ENCODE peak calls at places on chromosomes 16 and 17, in six cellular contexts. P, O, Z, F, S and R are unnamed samples.

GRCh38 chr16:68197250-68197649 is 38.7 kb downstream of the ESRP2 start:
- DNase-seq in F (no peak), O (no peak), S (no peak), P (no peak), Z (no peak), R (no peak)

GRCh38 chr16:82083710-82084353 is 48.8 kb downstream of the HSD17B2 start:
- DNase-seq in S (no peak), F (no peak), P (no peak), Z (no peak), O (no peak), R (no peak)

GRCh38 chr16:89210904-89211515 is 6.5 kb upstream of the ZNF778 start:
- DNase-seq in P (no peak), O (no peak), S (no peak), Z (no peak), F (no peak), R (no peak)

GRCh38 chr16:89041571-89042481 is 51.8 kb upstream of the ACSF3 start:
- DNase-seq in F (no peak), P (no peak), S (no peak), Z (no peak), O (no peak), R (no peak)

GRCh38 chr17:56431736-56432135 is 161.8 kb upstream of the NOG start:
- DNase-seq in O (no peak), Z (no peak), P (no peak), S (no peak), F (no peak), R (no peak)

GRCh38 chr16:58409316-58409973 is 17.2 kb downstream of the GINS3 start:
- DNase-seq in S (peak; percentile 65), O (peak; percentile 61), P (no peak), Z (no peak), F (no peak), R (no peak)

GRCh38 chr16:5041604-5042133 is 7.9 kb upstream of the NAGPA start:
- DNase-seq in F (no peak), O (no peak), S (no peak), Z (no peak), P (no peak), R (no peak)

GRCh38 chr16:85980686-85981085 is 81.7 kb downstream of the IRF8 start:
- DNase-seq in P (no peak), Z (no peak), F (no peak), S (no peak), O (no peak), R (no peak)

GRCh38 chr16:80883159-80883642 is 78.8 kb upstream of the CDYL2 start:
- DNase-seq in Z (no peak), O (no peak), S (peak; percentile 66), F (no peak), P (peak; percentile 79), R (no peak)
- TF ChIP-seq EP300 in Z (no peak), O (no peak), S (no peak), F (no peak), P (peak; percentile 24), R (no peak)

GRCh38 chr16:75263291-75263962 is 12.0 kb upstream of the BCAR1 start:
- DNase-seq in P (no peak), Z (no peak), F (peak; percentile 71), S (no peak), O (no peak), R (no peak)
- H3K4me3 ChIP-seq in P (peak overlapping the region; percentile 84), Z (no peak overlapping the region), F (peak overlapping the region; percentile 86), S (peak overlapping the region; percentile 98), O (peak overlapping the region; percentile 84), R (peak overlapping the region; percentile 95)

DNA sequence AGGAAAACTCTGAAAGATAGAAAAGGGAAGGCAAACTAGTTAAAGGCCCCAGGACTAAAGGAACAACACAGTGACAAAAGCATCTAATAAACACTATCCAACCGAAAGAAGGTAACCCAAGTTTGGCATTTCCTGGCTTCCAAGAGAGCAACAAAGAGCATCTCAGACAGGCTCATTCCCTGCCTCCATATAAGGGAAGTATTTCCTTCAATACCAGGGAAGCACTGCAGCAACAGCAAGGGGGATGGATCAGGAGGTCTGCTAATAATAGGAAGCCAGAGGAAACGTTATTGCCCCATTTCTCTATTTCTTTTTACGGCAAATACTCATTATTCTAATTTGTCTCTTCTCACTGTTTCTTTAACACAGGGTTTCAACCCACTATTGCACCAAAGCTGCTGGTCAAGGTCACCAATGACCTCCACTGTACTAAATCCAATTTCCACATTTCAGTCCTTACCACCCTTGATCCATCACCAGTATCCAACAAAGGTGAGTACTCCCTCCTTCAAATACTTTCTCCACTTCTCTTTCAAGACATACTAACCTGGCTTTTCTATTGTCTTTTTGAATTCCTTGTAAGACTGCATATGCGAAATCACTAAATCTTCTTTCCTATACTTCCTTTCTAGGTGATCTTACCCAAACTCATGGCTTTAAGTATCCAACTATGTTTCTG is 86.1 kb downstream of the KANSL1 start:
- DNase-seq in S (no peak), O (no peak), F (no peak), P (no peak), Z (no peak), R (no peak)
- H3K27ac ChIP-seq in S (no peak overlapping the region), O (no peak overlapping the region), F (no peak overlapping the region), P (peak overlapping the region; percentile 4), Z (no peak overlapping the region), R (peak overlapping the region; percentile 27)

GRCh38 chr17:66833201-66833600 is 1.7 kb upstream of the CACNG5 start:
- DNase-seq in O (no peak), S (no peak), F (peak; percentile 20), P (no peak), Z (no peak), R (no peak)

GRCh38 chr17:66830451-66830850 is 4.5 kb upstream of the CACNG5 start:
- DNase-seq in Z (no peak), S (no peak), O (no peak), F (peak; percentile 11), P (no peak), R (no peak)

GRCh38 chr17:66829883-66830282 is 5.0 kb upstream of the CACNG5 start:
- DNase-seq in Z (no peak), O (no peak), F (peak; percentile 20), P (no peak), S (no peak), R (no peak)

GRCh38 chr17:66829386-66829864 is 5.5 kb upstream of the CACNG5 start:
- DNase-seq in P (peak; percentile 13), F (peak; percentile 53), O (peak; percentile 22), S (peak; percentile 52), Z (peak; percentile 38), R (no peak)

DNA sequence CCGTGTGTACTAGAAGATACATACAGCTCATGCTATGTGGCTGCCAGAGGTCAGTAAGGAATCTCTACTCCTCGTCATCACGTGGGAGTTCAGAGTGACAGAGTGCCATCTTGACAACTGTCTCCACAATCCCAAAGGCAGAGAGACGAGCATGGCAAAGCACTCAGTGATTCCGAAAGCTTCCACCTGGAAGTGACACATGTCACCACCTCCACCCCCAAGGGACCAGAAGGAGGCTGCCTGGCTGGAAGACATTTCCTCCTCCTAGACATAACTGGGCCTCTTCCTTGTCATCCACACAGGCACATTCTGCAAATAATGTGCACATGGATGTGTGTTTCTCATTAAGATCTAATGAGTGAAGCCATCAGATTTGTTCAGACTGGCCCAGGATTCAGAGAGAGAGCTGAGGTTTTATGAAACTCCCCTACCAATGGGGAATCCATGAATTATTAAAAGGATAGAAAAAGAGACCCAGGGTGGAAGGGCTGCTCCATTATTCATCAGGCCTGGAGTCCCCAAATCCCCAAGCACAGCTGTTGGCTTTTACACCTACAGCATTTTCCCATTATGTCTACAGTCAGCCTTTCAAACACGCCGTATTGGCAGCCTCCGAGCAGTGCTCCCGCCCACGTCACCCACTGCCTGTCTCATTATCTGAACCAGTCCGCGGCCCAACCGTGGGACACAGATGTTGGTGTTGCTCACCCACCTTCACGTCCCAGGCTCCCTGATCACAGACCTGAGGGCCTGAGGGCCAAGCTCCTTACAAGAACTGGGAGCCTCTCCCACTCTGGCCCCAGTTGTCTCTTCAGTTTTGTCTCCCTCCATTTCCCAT is 3.3 kb upstream of the CACNG5 start:
- DNase-seq in O (no peak), F (peak; percentile 33), Z (no peak), S (no peak), P (no peak), R (no peak)
- TF ChIP-seq EP300 in O (no peak), F (no peak), Z (no peak), S (no peak), P (no peak), R (no peak)

GRCh38 chr17:2957631-2958286 is 105.6 kb downstream of the OR1D5 start:
- DNase-seq in P (no peak), Z (no peak), S (peak; percentile 20), F (no peak), O (no peak), R (no peak)
- H3K4me3 ChIP-seq in P (no peak overlapping the region), Z (no peak overlapping the region), S (no peak overlapping the region), F (no peak overlapping the region), O (no peak overlapping the region), R (no peak overlapping the region)

GRCh38 chr17:55238197-55238930 is 26.4 kb upstream of the HLF start:
- DNase-seq in S (peak; percentile 92), P (peak; percentile 93), F (peak; percentile 96), O (peak; percentile 94), Z (peak; percentile 93), R (peak; percentile 98)

GRCh38 chr17:55237268-55237667 is 27.5 kb upstream of the HLF start:
- DNase-seq in F (no peak), Z (no peak), S (no peak), O (no peak), P (no peak), R (no peak)

GRCh38 chr17:55237826-55238196 is 26.9 kb upstream of the HLF start:
- DNase-seq in O (no peak), P (no peak), F (no peak), S (no peak), Z (no peak), R (no peak)

GRCh38 chr17:55230716-55231115 is 34.0 kb upstream of the HLF start:
- DNase-seq in Z (no peak), P (no peak), F (no peak), S (no peak), O (no peak), R (no peak)

DNA sequence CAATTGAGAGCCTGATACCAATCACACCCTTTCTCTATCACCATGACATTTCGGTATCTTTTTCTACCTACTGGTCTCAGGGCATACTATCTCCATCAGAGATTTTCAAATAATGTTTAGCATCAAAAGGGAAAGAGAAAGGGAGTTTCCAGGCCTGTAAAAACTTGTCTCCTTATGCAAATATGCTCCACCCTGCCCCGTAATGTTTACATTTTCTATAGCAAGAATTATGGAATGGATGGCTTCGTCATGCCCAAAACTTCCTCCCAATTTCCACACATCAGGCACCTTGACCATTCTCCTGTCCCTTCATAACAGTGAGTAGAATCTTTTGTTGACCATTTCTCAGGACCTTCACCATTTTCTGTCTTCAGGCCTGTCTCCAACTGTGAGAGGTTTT is 30.9 kb upstream of the HLF start:
- DNase-seq in Z (no peak), F (no peak), P (no peak), O (no peak), S (no peak), R (no peak)
- H3K27ac ChIP-seq in Z (no peak overlapping the region), F (no peak overlapping the region), P (no peak overlapping the region), O (no peak overlapping the region), S (no peak overlapping the region), R (no peak overlapping the region)

GRCh38 chr17:17877548-17878358 is 41.0 kb upstream of the SREBF1 start:
- DNase-seq in Z (no peak), F (peak; percentile 75), P (peak; percentile 55), O (peak; percentile 44), S (peak; percentile 89), R (no peak)
- TF ChIP-seq EP300 in Z (no peak), F (no peak), P (no peak), O (peak; percentile 51), S (no peak), R (peak; percentile 34)